ENCODE peak calls at places on chromosome 22, in seven cellular contexts. J, T, Q, Y, K, E and G are unnamed samples.

GRCh38 chr22:34812631-34813030 is 253.3 kb upstream of the ISX start:
- DNase-seq in J (no peak), T (no peak), Q (no peak), Y (no peak), K (peak; percentile 34), E (peak; percentile 5), G (no peak)

GRCh38 chr22:25153961-25154685 is 45.5 kb upstream of the CRYBB3 start:
- DNase-seq in J (peak; percentile 83), T (no peak), Q (no peak), Y (no peak), K (peak; percentile 60), E (peak; percentile 82), G (no peak)

GRCh38 chr22:32708835-32709234 is 92.7 kb upstream of the TIMP3 start:
- DNase-seq in J (no peak), T (no peak), Q (no peak), Y (no peak), K (no peak), E (no peak), G (no peak)

GRCh38 chr22:31556627-31557203 is 60.4 kb downstream of the SFI1 start:
- DNase-seq in J (peak; percentile 4), T (peak; percentile 20), Q (peak; percentile 48), Y (peak; percentile 57), K (peak; percentile 52), E (no peak), G (peak; percentile 37)

GRCh38 chr22:22748297-22748743 is 103.9 kb downstream of the GGTLC2 start:
- DNase-seq in J (peak; percentile 2), T (peak; percentile 61), Q (peak; percentile 7), Y (peak; percentile 66), K (peak; percentile 65), E (peak; percentile 16), G (peak; percentile 66)

GRCh38 chr22:38882480-38882879 is 10.5 kb upstream of the CBX6 start:
- DNase-seq in J (peak; percentile 79), T (no peak), Q (no peak), Y (no peak), K (no peak), E (peak; percentile 33), G (no peak)

GRCh38 chr22:43876866-43877509 is 14.7 kb upstream of the SULT4A1 start:
- DNase-seq in J (no peak), T (no peak), Q (no peak), Y (no peak), K (no peak), E (no peak), G (no peak)

GRCh38 chr22:21842946-21843345 is 24.5 kb downstream of the MAPK1 start:
- DNase-seq in J (no peak), T (no peak), Q (no peak), Y (no peak), K (no peak), E (no peak), G (no peak)

GRCh38 chr22:26985217-26985616 is 327.8 kb downstream of the MIAT start:
- DNase-seq in J (no peak), T (no peak), Q (no peak), Y (no peak), K (no peak), E (no peak), G (no peak)

GRCh38 chr22:23242473-23243001 is 62.2 kb downstream of the BCR start:
- DNase-seq in J (no peak), T (peak; percentile 52), Q (no peak), Y (no peak), K (peak; percentile 53), E (no peak), G (no peak)

GRCh38 chr22:26968873-26969272 is 311.5 kb downstream of the MIAT start:
- DNase-seq in J (no peak), T (no peak), Q (no peak), Y (no peak), K (no peak), E (peak; percentile 19), G (no peak)

GRCh38 chr22:19862616-19863246 is 8.1 kb upstream of the GNB1L start:
- DNase-seq in J (no peak), T (no peak), Q (no peak), Y (no peak), K (no peak), E (no peak), G (no peak)

GRCh38 chr22:37747090-37747714 is 50.4 kb downstream of the TRIOBP start:
- DNase-seq in J (peak; percentile 57), T (peak; percentile 22), Q (no peak), Y (no peak), K (peak; percentile 48), E (no peak), G (no peak)

GRCh38 chr22:19506212-19506611 is 18.0 kb downstream of the CLDN5 start:
- DNase-seq in J (no peak), T (no peak), Q (no peak), Y (no peak), K (no peak), E (no peak), G (no peak)